ENCODE peak calls at places on chromosome 6, in nine cellular contexts. B is tibial artery, G is fibroblast of lung, K is H9, F is endothelial cell of umbilical vein, Z is colonic mucosa, Q is GM23338, V is iPS DF 6.9, C is right lobe of liver. W is an unnamed sample. For H3K4me1, the result is how much of the 10 kb centered on the place peaks cover.

GRCh38 chr6:107030151-107030550 is 2.2 kb downstream of the MTRES1 start:
- DNase-seq in B (no peak), K (no peak), F (no peak), G (no peak), C (no peak), Z (no peak), Q (no peak), V (no peak), W (no peak)

GRCh38 chr6:43973351-43973750 is 153.9 kb downstream of the MRPL14 start:
- DNase-seq in B (no peak), V (no peak), K (peak), Q (no peak), F (no peak), Z (no peak), C (no peak), G (no peak), W (no peak)

GRCh38 chr6:66808771-66809170 is 1101.7 kb upstream of the EYS start:
- DNase-seq in F (no peak), G (no peak), B (no peak), V (no peak), K (no peak), Z (no peak), C (no peak), Q (no peak), W (no peak)

GRCh38 chr6:123189805-123190204 is 193.8 kb downstream of the CLVS2 start:
- DNase-seq in Z (no peak), K (no peak), C (no peak), G (no peak), V (no peak), Q (peak), F (no peak), B (no peak), W (no peak)

GRCh38 chr6:151847064-151847463 is 39.6 kb downstream of the ESR1 start:
- DNase-seq in K (peak), G (peak), Z (no peak), B (no peak), Q (peak), F (peak), C (no peak), V (peak), W (peak)

GRCh38 chr6:113508249-113508648 is 348.9 kb upstream of the MARCKS start:
- DNase-seq in Q (no peak), Z (no peak), C (no peak), B (no peak), V (no peak), F (no peak), K (no peak), G (no peak), W (no peak)

GRCh38 chr6:138944412-138944811 is 43.6 kb downstream of the REPS1 start:
- DNase-seq in Q (no peak), B (no peak), C (no peak), V (no peak), Z (no peak), G (peak), F (peak), K (no peak), W (no peak)

GRCh38 chr6:131727868-131728267 is 17.1 kb upstream of the CTAGE9 start:
- DNase-seq in B (no peak), C (no peak), V (no peak), F (no peak), K (no peak), G (no peak), Z (no peak), Q (no peak), W (no peak)

GRCh38 chr6:131096786-131097185 is 33.7 kb upstream of the EPB41L2 start:
- DNase-seq in G (no peak), B (no peak), Z (no peak), F (no peak), K (no peak), Q (no peak), V (no peak), C (no peak), W (no peak)

GRCh38 chr6:148608211-148608951 is 138.4 kb upstream of the UST start:
- DNase-seq in Z (no peak), C (no peak), K (no peak), Q (peak), V (no peak), G (peak), F (peak), B (no peak), W (no peak)

GRCh38 chr6:18121580-18122127 is 823 bp downstream of the NHLRC1 start:
- DNase-seq in Z (no peak), K (peak), Q (peak), F (no peak), B (no peak), G (no peak), V (no peak), C (no peak), W (no peak)

GRCh38 chr6:84825461-84825860 is 61.1 kb upstream of the TBX18 start:
- DNase-seq in C (no peak), F (peak), Z (no peak), K (no peak), B (no peak), Q (no peak), V (no peak), G (peak), W (no peak)

GRCh38 chr6:15264902-15265761 is 19.3 kb downstream of the JARID2 start:
- DNase-seq in B (no peak), Z (no peak), G (peak), Q (peak), F (no peak), K (no peak), V (no peak), C (no peak), W (peak)
- H3K4me1 ChIP-seq in B (under half), Z (under half), G (under half), Q (half or more), F (under half), K (under half), V (under half), C (under half), W (half or more)

DNA sequence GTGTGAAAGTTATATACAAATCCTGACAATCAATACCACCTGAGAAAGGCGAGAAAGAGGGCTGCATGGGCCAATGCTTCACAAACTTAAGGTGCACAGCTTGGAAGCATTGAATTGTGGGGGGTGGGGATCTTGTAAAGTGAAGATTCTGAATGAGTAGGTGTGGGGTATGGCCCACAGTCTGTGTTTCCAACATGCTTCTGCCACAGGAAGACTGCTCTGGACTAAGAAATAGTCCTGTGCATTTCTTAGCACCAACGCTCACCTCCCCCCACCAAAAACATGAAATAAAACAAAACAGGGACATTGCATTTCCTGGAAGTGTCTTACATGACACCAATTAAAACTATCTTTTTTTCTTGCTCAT is 21.9 kb upstream of the TRAM2 start:
- DNase-seq in B (no peak), K (no peak), F (no peak), Q (no peak), V (no peak), G (no peak), C (no peak), Z (no peak), W (no peak)
- H3K4me1 ChIP-seq in B (under half), K (under half), F (under half), Q (under half), V (under half), G (under half), C (under half), Z (under half), W (under half)

DNA sequence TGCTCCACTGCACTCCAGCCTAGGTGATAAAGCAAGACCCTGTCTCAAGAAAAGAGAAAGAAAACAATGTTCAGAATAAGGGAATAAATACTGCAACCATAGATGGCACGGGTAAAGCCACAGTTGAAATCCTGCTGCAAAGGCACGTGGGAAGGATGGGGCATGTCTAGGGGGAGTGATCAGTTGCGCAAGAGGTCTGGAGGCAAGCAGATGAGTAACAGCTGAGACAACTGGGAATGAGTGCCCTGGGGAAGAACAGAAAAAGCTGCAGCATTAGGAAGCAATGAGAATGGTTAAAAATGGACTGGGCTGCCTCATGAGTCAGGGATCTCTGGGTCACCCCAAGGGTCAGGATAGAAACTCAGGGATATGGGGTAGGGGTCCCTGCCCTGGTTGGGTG is 96.3 kb downstream of the GMPR start:
- DNase-seq in Z (peak), C (no peak), G (peak), F (no peak), K (no peak), B (peak), V (no peak), Q (no peak), W (no peak)
- H3K4me1 ChIP-seq in Z (under half), C (under half), G (half or more), F (under half), K (under half), B (half or more), V (under half), Q (under half), W (under half)

DNA sequence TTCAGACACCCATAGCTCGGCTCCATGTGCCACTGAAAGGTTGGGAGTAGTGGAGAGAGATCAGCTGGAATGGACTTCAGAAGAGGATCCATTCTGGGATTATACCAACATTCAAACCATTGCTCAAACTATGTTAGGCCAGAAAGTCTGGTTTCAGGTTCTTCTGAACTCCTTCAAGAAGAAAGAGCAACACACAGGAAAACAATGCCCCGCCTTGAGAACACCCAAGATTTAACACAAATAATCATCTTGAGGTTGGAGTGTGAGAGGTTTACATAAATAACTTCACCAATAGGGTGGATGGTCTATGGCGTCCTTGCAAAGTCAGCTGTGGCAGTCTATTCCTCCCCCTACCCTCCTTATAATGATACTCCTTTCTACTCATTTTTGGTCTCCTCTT is 211.6 kb upstream of the SUPT3H start:
- DNase-seq in F (no peak), C (no peak), G (no peak), Z (no peak), B (no peak), Q (no peak), K (no peak), V (no peak), W (no peak)
- H3K4me1 ChIP-seq in F (under half), C (under half), G (under half), Z (under half), B (under half), Q (under half), K (under half), V (under half), W (under half)

GRCh38 chr6:156982168-156982567 is 205.0 kb downstream of the ARID1B start:
- DNase-seq in F (no peak), K (no peak), Z (no peak), G (no peak), V (no peak), Q (no peak), B (no peak), C (no peak), W (no peak)

GRCh38 chr6:156985309-156985708 is 208.1 kb downstream of the ARID1B start:
- DNase-seq in C (no peak), F (no peak), G (no peak), Z (no peak), K (no peak), V (no peak), Q (no peak), B (no peak), W (no peak)

GRCh38 chr6:156980948-156981347 is 203.8 kb downstream of the ARID1B start:
- DNase-seq in B (no peak), K (no peak), Q (no peak), Z (no peak), V (no peak), C (no peak), G (no peak), F (no peak), W (no peak)

GRCh38 chr6:156980515-156980914 is 203.3 kb downstream of the ARID1B start:
- DNase-seq in Z (no peak), G (no peak), V (no peak), B (no peak), F (no peak), Q (no peak), K (peak), C (no peak), W (no peak)

GRCh38 chr6:156984178-156984738 is 207.1 kb downstream of the ARID1B start:
- DNase-seq in Q (no peak), B (no peak), C (no peak), F (no peak), Z (no peak), V (no peak), K (no peak), G (no peak), W (no peak)
- H3K4me1 ChIP-seq in Q (half or more), B (under half), C (under half), F (under half), Z (under half), V (under half), K (under half), G (under half), W (under half)

GRCh38 chr6:24995270-24995669 is 59.5 kb upstream of the RIPOR2 start:
- DNase-seq in B (no peak), V (no peak), F (no peak), K (no peak), Q (no peak), Z (no peak), C (no peak), G (no peak), W (no peak)

GRCh38 chr6:24996145-24996836 is 60.5 kb upstream of the RIPOR2 start:
- DNase-seq in C (no peak), K (no peak), F (no peak), Z (no peak), G (no peak), B (no peak), Q (no peak), V (no peak), W (no peak)

GRCh38 chr6:24997186-24997585 is 61.4 kb upstream of the RIPOR2 start:
- DNase-seq in F (no peak), V (no peak), C (no peak), K (no peak), G (no peak), B (no peak), Z (no peak), Q (no peak), W (no peak)

GRCh38 chr6:24991748-24992467 is 56.1 kb upstream of the RIPOR2 start:
- DNase-seq in V (no peak), Q (peak), B (no peak), C (no peak), F (peak), K (peak), G (peak), Z (peak), W (peak)

GRCh38 chr6:24994812-24995211 is 59.1 kb upstream of the RIPOR2 start:
- DNase-seq in C (no peak), B (no peak), K (no peak), Z (no peak), Q (no peak), G (no peak), V (no peak), F (no peak), W (no peak)
- H3K4me1 ChIP-seq in C (under half), B (under half), K (under half), Z (under half), Q (under half), G (under half), V (under half), F (under half), W (under half)

GRCh38 chr6:169803816-169804340 is 52.5 kb downstream of the ERMARD start:
- DNase-seq in K (peak), Q (no peak), G (no peak), Z (peak), C (no peak), V (no peak), F (no peak), B (no peak), W (no peak)

GRCh38 chr6:169805242-169805838 is 53.9 kb downstream of the ERMARD start:
- DNase-seq in Q (no peak), F (no peak), C (no peak), V (no peak), B (no peak), G (no peak), K (no peak), Z (peak), W (no peak)

GRCh38 chr6:169802790-169803189 is 51.4 kb downstream of the ERMARD start:
- DNase-seq in V (no peak), G (no peak), K (no peak), Z (peak), C (no peak), Q (no peak), B (no peak), F (no peak), W (peak)

GRCh38 chr6:169803291-169803811 is 51.9 kb downstream of the ERMARD start:
- DNase-seq in G (no peak), V (no peak), Z (peak), F (no peak), B (no peak), K (no peak), C (no peak), Q (no peak), W (peak)

DNA sequence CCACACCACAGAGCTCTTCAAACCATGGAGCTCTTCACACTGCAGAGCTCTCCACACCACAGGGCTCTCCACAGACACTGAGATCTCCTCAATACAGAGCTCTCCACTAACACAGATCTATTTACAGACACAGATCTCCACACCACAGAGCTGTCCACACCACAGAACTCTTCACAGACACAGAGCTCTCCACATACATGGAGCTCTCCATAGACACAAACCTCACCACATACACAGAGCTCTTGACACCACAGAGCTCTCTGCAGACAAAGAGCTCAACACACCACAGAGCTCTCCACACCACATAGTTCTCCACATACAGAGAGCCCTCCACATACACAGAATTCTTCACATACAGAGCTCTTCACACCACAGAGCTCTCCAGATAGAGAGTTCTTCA is 53.0 kb downstream of the ERMARD start:
- DNase-seq in B (no peak), Q (no peak), Z (peak), F (no peak), K (no peak), G (no peak), C (no peak), V (no peak), W (peak)
- H3K4me1 ChIP-seq in B (under half), Q (under half), Z (under half), F (under half), K (under half), G (under half), C (under half), V (under half), W (under half)

GRCh38 chr6:38033442-38033982 is 214.0 kb downstream of the ZFAND3 start:
- DNase-seq in V (no peak), B (no peak), K (no peak), C (no peak), G (no peak), Z (no peak), Q (no peak), F (no peak), W (no peak)

GRCh38 chr6:38034269-38034914 is 214.9 kb downstream of the ZFAND3 start:
- DNase-seq in Q (peak), K (no peak), Z (no peak), G (peak), B (no peak), C (no peak), F (peak), V (no peak), W (no peak)

GRCh38 chr6:38027685-38028373 is 208.3 kb downstream of the ZFAND3 start:
- DNase-seq in F (peak), K (no peak), G (no peak), Q (peak), Z (no peak), C (no peak), V (no peak), B (no peak), W (no peak)

GRCh38 chr6:38025431-38025830 is 205.9 kb downstream of the ZFAND3 start:
- DNase-seq in Q (no peak), F (no peak), Z (no peak), B (no peak), C (no peak), V (no peak), G (no peak), K (no peak), W (no peak)

DNA sequence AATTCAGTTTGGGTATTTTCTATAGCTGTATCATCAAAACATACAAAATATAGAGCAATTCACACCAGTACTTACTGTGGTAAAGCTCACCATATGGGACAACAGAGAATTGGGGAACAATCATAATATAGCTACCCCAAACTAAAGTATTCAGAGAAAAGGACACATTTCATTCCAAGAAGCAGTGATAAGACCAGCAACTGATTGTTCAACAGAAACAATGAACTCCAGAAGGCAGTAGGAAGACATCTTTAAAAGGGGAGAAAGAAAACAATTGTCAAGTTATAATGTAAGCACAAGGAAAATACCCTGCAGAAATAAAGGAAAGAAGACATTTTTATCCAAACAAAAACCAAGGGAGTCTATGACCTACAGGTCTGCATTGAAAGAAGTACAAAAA is 210.9 kb downstream of the ZFAND3 start:
- DNase-seq in Q (no peak), G (no peak), K (no peak), C (no peak), F (no peak), V (no peak), B (no peak), Z (no peak), W (no peak)
- H3K4me1 ChIP-seq in Q (under half), G (under half), K (under half), C (under half), F (under half), V (under half), B (under half), Z (under half), W (under half)

GRCh38 chr6:32189742-32190053 is 304 bp downstream of the PBX2 start:
- DNase-seq in Q (no peak), K (no peak), Z (no peak), F (no peak), B (no peak), C (peak), V (no peak), G (no peak), W (no peak)
- H3K4me1 ChIP-seq in Q (under half), K (under half), Z (under half), F (under half), B (half or more), C (under half), V (under half), G (under half), W (under half)

GRCh38 chr6:105886812-105887513 is 199.2 kb upstream of the PRDM1 start:
- DNase-seq in G (no peak), K (no peak), C (no peak), V (no peak), Z (no peak), F (no peak), B (no peak), Q (no peak), W (no peak)
- H3K4me1 ChIP-seq in G (under half), K (under half), C (under half), V (under half), Z (under half), F (under half), B (under half), Q (under half), W (under half)

W was measured in testis.